ENCODE peak calls at places on chromosomes 16 and 17, in four cellular contexts. One of them, this sample, is unnamed.

GRCh38 chr17:77231076-77231871 is 90.5 kb downstream of the SEC14L1 start:
- DNase-seq in IMR-90: no peak
- DNase-seq in mesendoderm: no peak
- DNase-seq in H1: no peak
- DNase-seq in this sample: no peak

GRCh38 chr16:83882118-83882879 is 16.6 kb upstream of the MLYCD start:
- DNase-seq in IMR-90: no peak
- DNase-seq in mesendoderm: peak; percentile 42
- DNase-seq in H1: no peak
- DNase-seq in this sample: no peak

GRCh38 chr17:61057257-61057656 is 342.4 kb upstream of the TBX2 start:
- DNase-seq in IMR-90: no peak
- DNase-seq in mesendoderm: no peak
- DNase-seq in H1: no peak
- DNase-seq in this sample: no peak

GRCh38 chr16:89167425-89167941 is 4.1 kb upstream of the CDH15 start:
- DNase-seq in IMR-90: peak; percentile 59
- DNase-seq in mesendoderm: peak; percentile 95
- DNase-seq in H1: peak; percentile 99
- DNase-seq in this sample: peak; percentile 96

GRCh38 chr17:68433911-68434503 is 23.3 kb downstream of the WIPI1 start:
- DNase-seq in IMR-90: no peak
- DNase-seq in mesendoderm: no peak
- DNase-seq in H1: no peak
- DNase-seq in this sample: no peak

GRCh38 chr16:17062676-17063075 is 408.1 kb downstream of the XYLT1 start:
- DNase-seq in IMR-90: no peak
- DNase-seq in mesendoderm: no peak
- DNase-seq in H1: no peak
- DNase-seq in this sample: no peak

GRCh38 chr16:17277981-17278381 is 192.8 kb downstream of the XYLT1 start:
- DNase-seq in IMR-90: peak; percentile 7
- DNase-seq in mesendoderm: peak; percentile 67
- DNase-seq in H1: peak; percentile 59
- DNase-seq in this sample: peak; percentile 67

GRCh38 chr16:21167929-21168602 is 9.6 kb downstream of the LDAF1 start:
- DNase-seq in IMR-90: no peak
- DNase-seq in mesendoderm: no peak
- DNase-seq in H1: no peak
- DNase-seq in this sample: no peak

GRCh38 chr17:70872194-70872593 is 702.9 kb downstream of the KCNJ2 start:
- DNase-seq in IMR-90: no peak
- DNase-seq in mesendoderm: no peak
- DNase-seq in H1: no peak
- DNase-seq in this sample: no peak

GRCh38 chr16:27314161-27314723 is 468 bp downstream of the IL4R start:
- DNase-seq in IMR-90: peak; percentile 97
- DNase-seq in mesendoderm: peak; percentile 51
- DNase-seq in H1: peak; percentile 72
- DNase-seq in this sample: no peak

GRCh38 chr17:16488572-16488997 is 3.4 kb downstream of the LRRC75A start:
- DNase-seq in IMR-90: no peak
- DNase-seq in mesendoderm: peak; percentile 48
- DNase-seq in H1: no peak
- DNase-seq in this sample: peak; percentile 51

GRCh38 chr16:81042821-81043220 is 7.2 kb downstream of the ATMIN start:
- DNase-seq in IMR-90: no peak
- DNase-seq in mesendoderm: no peak
- DNase-seq in H1: no peak
- DNase-seq in this sample: no peak

GRCh38 chr17:64148699-64149098 is 18.8 kb upstream of the ERN1 start:
- DNase-seq in IMR-90: no peak
- DNase-seq in mesendoderm: peak; percentile 56
- DNase-seq in H1: no peak
- DNase-seq in this sample: peak; percentile 54

GRCh38 chr16:86634290-86634689 is 55.9 kb downstream of the FOXL1 start:
- DNase-seq in IMR-90: peak; percentile 33
- DNase-seq in mesendoderm: peak; percentile 29
- DNase-seq in H1: no peak
- DNase-seq in this sample: no peak

GRCh38 chr16:85782476-85782875 is 16.9 kb downstream of the EMC8 start:
- DNase-seq in IMR-90: peak; percentile 18
- DNase-seq in mesendoderm: no peak
- DNase-seq in H1: no peak
- DNase-seq in this sample: no peak

GRCh38 chr17:80101946-80102706 is 745 bp downstream of the GAA start:
- DNase-seq in IMR-90: peak; percentile 77
- DNase-seq in mesendoderm: peak; percentile 34
- DNase-seq in H1: no peak
- DNase-seq in this sample: no peak

GRCh38 chr16:52721331-52721730 is 174.4 kb upstream of the TOX3 start:
- DNase-seq in IMR-90: no peak
- DNase-seq in mesendoderm: no peak
- DNase-seq in H1: no peak
- DNase-seq in this sample: no peak

DNA sequence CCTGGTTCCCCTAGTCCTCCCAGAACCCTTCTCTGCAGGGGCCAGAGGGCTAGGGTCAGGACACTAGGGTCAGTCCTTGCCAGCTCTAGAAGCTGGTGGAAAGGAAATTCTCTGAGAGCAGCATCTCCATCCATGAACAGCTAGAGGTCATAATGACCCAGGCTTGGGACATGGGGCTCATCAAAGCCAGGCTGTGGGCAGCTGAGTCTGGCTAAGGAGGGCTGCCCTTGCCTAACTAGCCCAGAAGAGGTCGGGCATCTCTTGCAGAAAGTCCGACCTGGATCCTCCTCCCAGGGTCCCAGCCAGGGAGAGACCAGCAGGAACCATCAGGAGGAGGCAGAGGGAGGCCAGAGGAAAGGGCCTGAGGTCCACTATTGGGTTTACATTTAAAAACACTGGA is 4.3 kb downstream of the MPO start:
- DNase-seq in IMR-90: no peak
- DNase-seq in mesendoderm: peak; percentile 46
- DNase-seq in H1: no peak
- DNase-seq in this sample: no peak
- H4K5ac ChIP-seq in IMR-90: no peak overlapping the region
- H4K5ac ChIP-seq in mesendoderm: no peak overlapping the region
- H4K5ac ChIP-seq in H1: no peak overlapping the region
- H4K5ac ChIP-seq in this sample: no peak overlapping the region

GRCh38 chr17:56165017-56165720 is 11.9 kb downstream of the ANKFN1 start:
- DNase-seq in IMR-90: peak; percentile 81
- DNase-seq in mesendoderm: no peak
- DNase-seq in H1: no peak
- DNase-seq in this sample: no peak
- H4K5ac ChIP-seq in IMR-90: peak overlapping the region; percentile 99
- H4K5ac ChIP-seq in mesendoderm: no peak overlapping the region
- H4K5ac ChIP-seq in H1: no peak overlapping the region
- H4K5ac ChIP-seq in this sample: no peak overlapping the region

DNA sequence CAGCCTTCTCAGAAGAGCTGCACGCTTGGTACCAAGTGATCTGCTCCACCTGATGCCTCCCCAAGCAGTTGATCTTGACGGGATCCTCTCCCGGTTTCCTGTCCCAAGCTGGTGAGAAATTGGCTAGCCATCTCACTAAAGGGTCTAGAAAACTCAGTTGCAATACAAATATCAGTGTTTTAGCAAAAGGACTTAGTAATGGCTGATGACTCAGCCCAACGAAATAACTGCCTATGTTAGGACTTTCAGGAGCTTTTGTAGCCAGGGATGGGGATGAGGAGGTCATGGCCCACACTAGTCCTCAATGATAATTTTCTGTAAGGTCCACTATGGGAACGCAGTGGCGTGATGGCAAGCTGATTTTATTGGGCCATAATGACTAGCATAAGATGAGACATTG is 23.3 kb upstream of the ENGASE start:
- DNase-seq in IMR-90: peak; percentile 36
- DNase-seq in mesendoderm: no peak
- DNase-seq in H1: no peak
- DNase-seq in this sample: no peak
- H4K5ac ChIP-seq in IMR-90: no peak overlapping the region
- H4K5ac ChIP-seq in mesendoderm: no peak overlapping the region
- H4K5ac ChIP-seq in H1: no peak overlapping the region
- H4K5ac ChIP-seq in this sample: no peak overlapping the region

GRCh38 chr17:57935833-57936807 is 19.1 kb downstream of the CUEDC1 start:
- DNase-seq in IMR-90: peak; percentile 55
- DNase-seq in mesendoderm: peak; percentile 70
- DNase-seq in H1: no peak
- DNase-seq in this sample: peak; percentile 68
- H4K5ac ChIP-seq in IMR-90: peak overlapping the region; percentile 80
- H4K5ac ChIP-seq in mesendoderm: no peak overlapping the region
- H4K5ac ChIP-seq in H1: peak overlapping the region; percentile 2
- H4K5ac ChIP-seq in this sample: no peak overlapping the region

GRCh38 chr17:51840688-51841087 is 317.8 kb downstream of the CA10 start:
- DNase-seq in IMR-90: no peak
- DNase-seq in mesendoderm: no peak
- DNase-seq in H1: no peak
- DNase-seq in this sample: no peak

GRCh38 chr17:51841669-51842068 is 316.8 kb downstream of the CA10 start:
- DNase-seq in IMR-90: no peak
- DNase-seq in mesendoderm: no peak
- DNase-seq in H1: no peak
- DNase-seq in this sample: no peak

GRCh38 chr17:51848451-51848850 is 310.1 kb downstream of the CA10 start:
- DNase-seq in IMR-90: no peak
- DNase-seq in mesendoderm: no peak
- DNase-seq in H1: no peak
- DNase-seq in this sample: no peak

GRCh38 chr17:51850206-51850605 is 308.3 kb downstream of the CA10 start:
- DNase-seq in IMR-90: no peak
- DNase-seq in mesendoderm: peak; percentile 46
- DNase-seq in H1: no peak
- DNase-seq in this sample: no peak

DNA sequence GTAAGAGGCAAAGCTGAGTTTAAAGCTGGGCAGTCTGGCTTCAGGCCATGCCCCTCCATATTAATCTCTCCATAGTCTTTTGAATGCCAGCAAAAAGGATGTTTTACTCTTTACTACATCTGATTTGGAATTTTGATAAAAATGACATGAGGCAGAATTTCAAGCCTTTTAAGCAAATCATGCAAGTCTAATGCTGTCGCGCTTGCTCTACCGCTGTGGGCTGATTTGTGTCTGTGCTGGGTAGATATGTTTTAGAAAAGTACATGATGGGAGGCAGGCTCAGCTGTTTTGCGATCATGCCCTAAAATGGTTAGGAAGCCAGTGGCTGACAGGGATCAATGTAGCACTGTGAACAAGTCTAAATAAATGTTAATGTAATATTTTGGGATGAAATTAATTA is 312.0 kb downstream of the CA10 start:
- DNase-seq in IMR-90: no peak
- DNase-seq in mesendoderm: no peak
- DNase-seq in H1: no peak
- DNase-seq in this sample: no peak
- H4K5ac ChIP-seq in IMR-90: no peak overlapping the region
- H4K5ac ChIP-seq in mesendoderm: no peak overlapping the region
- H4K5ac ChIP-seq in H1: no peak overlapping the region
- H4K5ac ChIP-seq in this sample: no peak overlapping the region

GRCh38 chr16:75113541-75114121 is 2.9 kb downstream of the LDHD start:
- DNase-seq in IMR-90: no peak
- DNase-seq in mesendoderm: no peak
- DNase-seq in H1: no peak
- DNase-seq in this sample: no peak
- H4K5ac ChIP-seq in IMR-90: no peak overlapping the region
- H4K5ac ChIP-seq in mesendoderm: no peak overlapping the region
- H4K5ac ChIP-seq in H1: no peak overlapping the region
- H4K5ac ChIP-seq in this sample: no peak overlapping the region

DNA sequence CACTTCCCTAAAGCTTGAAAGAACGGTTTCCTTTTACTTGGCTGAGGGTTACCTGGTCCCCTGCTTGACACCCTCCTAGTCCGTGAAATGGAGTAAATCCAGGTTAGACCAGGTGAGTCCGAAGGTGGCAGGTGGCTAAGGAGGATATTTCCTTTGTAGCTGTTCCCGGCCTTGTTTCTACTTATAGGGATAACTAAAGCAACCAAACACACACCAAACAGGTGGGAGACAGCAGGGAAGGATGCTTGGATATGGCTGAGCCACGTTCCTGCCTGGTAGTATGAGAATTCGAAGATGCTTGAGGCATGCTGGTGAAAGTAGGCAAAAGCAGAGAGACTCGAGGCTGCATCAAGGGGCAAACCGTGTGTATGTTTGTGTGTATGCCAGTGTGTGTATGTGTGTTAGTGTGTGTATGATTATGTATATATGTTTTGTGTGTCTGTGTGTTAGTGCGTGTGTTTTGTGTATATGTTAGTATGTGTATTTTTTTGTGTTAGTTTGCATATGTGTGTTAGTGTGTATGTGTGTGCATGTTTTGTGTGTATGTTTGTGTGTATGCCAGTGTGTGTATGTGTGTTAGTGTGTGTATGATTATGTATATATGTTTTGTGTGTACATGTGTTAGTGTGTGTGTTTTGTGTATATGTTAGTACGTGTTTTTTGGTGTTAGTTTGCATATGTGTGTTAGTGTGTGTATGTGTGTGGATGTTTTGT is 28.9 kb downstream of the RBFOX1 start:
- DNase-seq in IMR-90: no peak
- DNase-seq in mesendoderm: no peak
- DNase-seq in H1: no peak
- DNase-seq in this sample: no peak
- H4K5ac ChIP-seq in IMR-90: no peak overlapping the region
- H4K5ac ChIP-seq in mesendoderm: no peak overlapping the region
- H4K5ac ChIP-seq in H1: no peak overlapping the region
- H4K5ac ChIP-seq in this sample: no peak overlapping the region